ENCODE peak calls at places on chromosomes 4 and X, in six cellular contexts. One of them, this sample, is unnamed. For H3K9me3, the result is how much of the 10 kb centered on the place peaks cover.

GRCh38 chr4:24644983-24645764 is 60.8 kb upstream of the DHX15 start:
- DNase-seq in pancreas: no peak
- DNase-seq in AG04450: no peak
- DNase-seq in effector memory CD4-positive, alpha-beta T cell: no peak
- DNase-seq in right cardiac atrium: no peak
- DNase-seq in MG63: no peak
- DNase-seq in this sample: no peak

GRCh38 chr4:13529130-13529919 is 15.0 kb downstream of the NKX3-2 start:
- DNase-seq in effector memory CD4-positive, alpha-beta T cell: no peak
- DNase-seq in right cardiac atrium: no peak
- DNase-seq in pancreas: no peak
- DNase-seq in MG63: no peak
- DNase-seq in AG04450: no peak
- DNase-seq in this sample: no peak

GRCh38 chr4:105586638-105587328 is 34.4 kb downstream of the ARHGEF38 start:
- DNase-seq in right cardiac atrium: no peak
- DNase-seq in AG04450: no peak
- DNase-seq in MG63: no peak
- DNase-seq in pancreas: no peak
- DNase-seq in effector memory CD4-positive, alpha-beta T cell: no peak
- DNase-seq in this sample: no peak

GRCh38 chr4:153418114-153418513 is 48.0 kb upstream of the TMEM131L start:
- DNase-seq in pancreas: no peak
- DNase-seq in effector memory CD4-positive, alpha-beta T cell: no peak
- DNase-seq in AG04450: no peak
- DNase-seq in right cardiac atrium: no peak
- DNase-seq in MG63: no peak
- DNase-seq in this sample: no peak

GRCh38 chr4:7186516-7187296 is 5.6 kb upstream of the SORCS2 start:
- DNase-seq in MG63: no peak
- DNase-seq in effector memory CD4-positive, alpha-beta T cell: no peak
- DNase-seq in AG04450: no peak
- DNase-seq in pancreas: no peak
- DNase-seq in right cardiac atrium: no peak
- DNase-seq in this sample: no peak

GRCh38 chr4:152707632-152708031 is 27.8 kb upstream of the TMEM154 start:
- DNase-seq in right cardiac atrium: no peak
- DNase-seq in AG04450: no peak
- DNase-seq in effector memory CD4-positive, alpha-beta T cell: no peak
- DNase-seq in MG63: no peak
- DNase-seq in pancreas: no peak
- DNase-seq in this sample: no peak

GRCh38 chr4:96354036-96354712 is 514.3 kb downstream of the PDHA2 start:
- DNase-seq in right cardiac atrium: no peak
- DNase-seq in pancreas: no peak
- DNase-seq in AG04450: no peak
- DNase-seq in MG63: no peak
- DNase-seq in effector memory CD4-positive, alpha-beta T cell: no peak
- DNase-seq in this sample: no peak

GRCh38 chrX:72269671-72270251 is 7.3 kb downstream of the RPS4X start:
- DNase-seq in right cardiac atrium: peak
- DNase-seq in effector memory CD4-positive, alpha-beta T cell: peak
- DNase-seq in pancreas: no peak
- DNase-seq in MG63: peak
- DNase-seq in AG04450: no peak
- DNase-seq in this sample: no peak

GRCh38 chr4:22551550-22551949 is 35.7 kb upstream of the ADGRA3 start:
- DNase-seq in MG63: no peak
- DNase-seq in effector memory CD4-positive, alpha-beta T cell: no peak
- DNase-seq in pancreas: no peak
- DNase-seq in AG04450: no peak
- DNase-seq in right cardiac atrium: no peak
- DNase-seq in this sample: no peak

GRCh38 chr4:113476800-113477199 is 284.7 kb downstream of the CAMK2D start:
- DNase-seq in pancreas: no peak
- DNase-seq in effector memory CD4-positive, alpha-beta T cell: no peak
- DNase-seq in MG63: peak
- DNase-seq in AG04450: no peak
- DNase-seq in right cardiac atrium: no peak
- DNase-seq in this sample: no peak

GRCh38 chr4:149553959-149554520 is 261.6 kb downstream of the IQCM start:
- DNase-seq in MG63: no peak
- DNase-seq in pancreas: no peak
- DNase-seq in AG04450: no peak
- DNase-seq in effector memory CD4-positive, alpha-beta T cell: no peak
- DNase-seq in right cardiac atrium: no peak
- DNase-seq in this sample: no peak

GRCh38 chr4:26116057-26116456 is 202.0 kb downstream of the SMIM20 start:
- DNase-seq in AG04450: no peak
- DNase-seq in pancreas: no peak
- DNase-seq in MG63: no peak
- DNase-seq in effector memory CD4-positive, alpha-beta T cell: no peak
- DNase-seq in right cardiac atrium: no peak
- DNase-seq in this sample: no peak

GRCh38 chr4:19748470-19748869 is 503.2 kb upstream of the SLIT2 start:
- DNase-seq in right cardiac atrium: no peak
- DNase-seq in effector memory CD4-positive, alpha-beta T cell: no peak
- DNase-seq in pancreas: no peak
- DNase-seq in MG63: peak
- DNase-seq in AG04450: peak
- DNase-seq in this sample: no peak

GRCh38 chr4:71322425-71322824 is 16.4 kb upstream of the SLC4A4 start:
- DNase-seq in effector memory CD4-positive, alpha-beta T cell: no peak
- DNase-seq in right cardiac atrium: no peak
- DNase-seq in MG63: no peak
- DNase-seq in pancreas: no peak
- DNase-seq in AG04450: no peak
- DNase-seq in this sample: no peak

GRCh38 chr4:74444891-74445642 is at the start of gene AREG:
- DNase-seq in right cardiac atrium: peak
- DNase-seq in AG04450: no peak
- DNase-seq in effector memory CD4-positive, alpha-beta T cell: peak
- DNase-seq in MG63: peak
- DNase-seq in pancreas: peak
- DNase-seq in this sample: peak

GRCh38 chrX:72620550-72621145 is 48.0 kb upstream of the HDAC8 start:
- DNase-seq in MG63: peak
- DNase-seq in effector memory CD4-positive, alpha-beta T cell: no peak
- DNase-seq in AG04450: peak
- DNase-seq in pancreas: peak
- DNase-seq in right cardiac atrium: peak
- DNase-seq in this sample: no peak

GRCh38 chr4:14023036-14023435 is 395.5 kb upstream of the BOD1L1 start:
- DNase-seq in MG63: peak
- DNase-seq in right cardiac atrium: no peak
- DNase-seq in effector memory CD4-positive, alpha-beta T cell: no peak
- DNase-seq in pancreas: no peak
- DNase-seq in AG04450: no peak
- DNase-seq in this sample: no peak

GRCh38 chr4:186829740-186830449 is 106.2 kb upstream of the FAT1 start:
- DNase-seq in AG04450: no peak
- DNase-seq in right cardiac atrium: no peak
- DNase-seq in MG63: no peak
- DNase-seq in pancreas: no peak
- DNase-seq in effector memory CD4-positive, alpha-beta T cell: no peak
- DNase-seq in this sample: no peak

GRCh38 chrX:132837126-132837525 is 121.3 kb downstream of the HS6ST2 start:
- DNase-seq in AG04450: no peak
- DNase-seq in pancreas: peak
- DNase-seq in effector memory CD4-positive, alpha-beta T cell: no peak
- DNase-seq in right cardiac atrium: no peak
- DNase-seq in MG63: peak
- DNase-seq in this sample: no peak

DNA sequence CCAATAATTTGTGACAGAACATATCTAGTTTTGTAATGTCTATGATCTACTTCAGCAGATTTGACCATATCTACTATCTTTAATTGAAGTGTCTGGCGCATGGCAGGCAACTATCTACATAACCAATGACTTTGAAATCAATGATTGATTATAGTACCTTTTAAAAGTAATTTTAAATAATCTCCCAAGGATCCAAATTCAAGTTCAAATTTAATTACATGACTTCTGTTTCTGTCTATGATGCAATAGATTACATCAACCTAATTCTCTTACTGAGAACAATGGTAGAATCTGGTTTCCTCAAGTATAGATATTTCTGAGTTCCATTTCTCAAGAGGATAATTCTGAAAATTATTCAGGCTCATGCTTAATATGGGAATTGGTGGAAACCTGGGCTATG is 177.4 kb upstream of the IL15 start:
- DNase-seq in right cardiac atrium: no peak
- DNase-seq in AG04450: no peak
- DNase-seq in pancreas: no peak
- DNase-seq in effector memory CD4-positive, alpha-beta T cell: no peak
- DNase-seq in MG63: no peak
- DNase-seq in this sample: no peak
- H3K9me3 ChIP-seq in right cardiac atrium: under half
- H3K9me3 ChIP-seq in AG04450: under half
- H3K9me3 ChIP-seq in pancreas: under half
- H3K9me3 ChIP-seq in effector memory CD4-positive, alpha-beta T cell: under half
- H3K9me3 ChIP-seq in MG63: under half
- H3K9me3 ChIP-seq in this sample: under half

DNA sequence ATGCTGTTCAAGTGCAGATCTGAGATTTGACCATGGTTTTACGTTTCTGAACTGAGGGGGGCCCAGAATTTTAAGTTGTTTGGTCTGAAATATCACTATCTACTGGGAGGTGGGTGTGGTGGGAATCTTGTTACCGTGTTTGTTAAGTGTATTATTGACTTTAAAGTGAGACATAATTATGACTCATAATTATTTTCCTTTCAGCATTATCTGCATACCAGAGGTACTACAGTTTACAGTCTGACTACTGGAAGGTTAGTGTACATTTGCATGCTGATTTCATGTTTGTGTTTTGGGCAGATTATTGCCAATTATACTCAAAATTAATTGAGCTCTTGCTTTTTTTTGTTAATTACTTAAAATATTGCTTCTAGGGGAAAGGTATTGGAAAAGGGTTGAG is 101.5 kb downstream of the KDM6A start:
- DNase-seq in MG63: no peak
- DNase-seq in right cardiac atrium: no peak
- DNase-seq in effector memory CD4-positive, alpha-beta T cell: no peak
- DNase-seq in AG04450: no peak
- DNase-seq in pancreas: no peak
- DNase-seq in this sample: no peak
- H3K9me3 ChIP-seq in MG63: under half
- H3K9me3 ChIP-seq in right cardiac atrium: under half
- H3K9me3 ChIP-seq in effector memory CD4-positive, alpha-beta T cell: under half
- H3K9me3 ChIP-seq in AG04450: under half
- H3K9me3 ChIP-seq in pancreas: under half
- H3K9me3 ChIP-seq in this sample: under half

DNA sequence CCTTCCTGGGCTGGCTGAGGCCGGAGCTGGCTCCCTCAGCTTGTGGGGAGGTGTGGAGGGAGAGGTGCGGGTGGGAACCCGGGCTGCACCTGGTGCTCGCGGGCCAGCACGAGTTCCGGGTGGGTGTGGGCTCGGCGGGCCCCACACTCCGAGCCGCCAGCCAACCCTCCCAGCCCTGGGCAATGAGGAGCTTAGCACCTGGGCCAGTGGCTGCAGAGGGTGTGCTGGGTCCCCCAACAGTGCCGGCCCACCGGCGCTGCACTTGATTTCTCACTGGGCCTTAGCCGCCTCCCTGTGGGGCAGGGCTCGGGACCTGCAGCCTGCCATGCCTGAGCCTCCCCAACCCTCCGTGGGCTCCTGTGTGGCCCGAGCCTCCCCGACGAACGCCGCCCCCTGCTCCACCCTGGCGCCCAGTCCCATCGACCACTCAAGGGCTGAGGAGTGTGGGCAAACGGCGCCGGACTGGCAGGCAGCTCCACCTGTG is 182.7 kb upstream of the PAQR3 start:
- DNase-seq in pancreas: no peak
- DNase-seq in AG04450: no peak
- DNase-seq in MG63: no peak
- DNase-seq in effector memory CD4-positive, alpha-beta T cell: no peak
- DNase-seq in right cardiac atrium: peak
- DNase-seq in this sample: no peak
- H3K9me3 ChIP-seq in pancreas: under half
- H3K9me3 ChIP-seq in AG04450: under half
- H3K9me3 ChIP-seq in MG63: under half
- H3K9me3 ChIP-seq in effector memory CD4-positive, alpha-beta T cell: under half
- H3K9me3 ChIP-seq in right cardiac atrium: under half
- H3K9me3 ChIP-seq in this sample: under half

GRCh38 chrX:151177141-151178027 is 1.0 kb downstream of the GPR50 start:
- DNase-seq in MG63: peak
- DNase-seq in pancreas: no peak
- DNase-seq in effector memory CD4-positive, alpha-beta T cell: no peak
- DNase-seq in AG04450: no peak
- DNase-seq in right cardiac atrium: peak
- DNase-seq in this sample: no peak
- H3K9me3 ChIP-seq in MG63: under half
- H3K9me3 ChIP-seq in pancreas: under half
- H3K9me3 ChIP-seq in effector memory CD4-positive, alpha-beta T cell: under half
- H3K9me3 ChIP-seq in AG04450: under half
- H3K9me3 ChIP-seq in right cardiac atrium: under half
- H3K9me3 ChIP-seq in this sample: under half

DNA sequence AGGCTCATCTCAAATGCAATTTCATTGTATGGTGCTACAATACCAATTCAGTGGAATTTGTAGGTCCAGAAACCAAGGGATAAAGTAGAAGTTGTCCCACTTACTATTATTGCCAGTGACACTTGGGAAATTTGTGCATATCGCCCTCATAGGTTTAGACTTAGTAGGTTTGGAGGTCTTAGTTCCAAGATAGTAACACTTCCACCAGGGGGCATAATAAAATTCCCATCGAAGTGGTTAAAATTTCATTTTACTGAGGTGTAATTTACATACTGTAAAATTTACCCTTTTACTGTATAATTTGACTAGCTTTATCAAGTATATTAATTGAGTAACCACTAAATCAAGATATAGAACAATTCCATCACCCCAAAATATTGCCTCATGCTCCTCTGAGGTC is 174.6 kb downstream of the INPP4B start:
- DNase-seq in MG63: no peak
- DNase-seq in effector memory CD4-positive, alpha-beta T cell: no peak
- DNase-seq in pancreas: no peak
- DNase-seq in right cardiac atrium: no peak
- DNase-seq in AG04450: no peak
- DNase-seq in this sample: no peak
- H3K9me3 ChIP-seq in MG63: under half
- H3K9me3 ChIP-seq in effector memory CD4-positive, alpha-beta T cell: under half
- H3K9me3 ChIP-seq in pancreas: under half
- H3K9me3 ChIP-seq in right cardiac atrium: under half
- H3K9me3 ChIP-seq in AG04450: under half
- H3K9me3 ChIP-seq in this sample: under half

GRCh38 chrX:146831994-146832393 is 17.4 kb upstream of the CXorf51A start:
- DNase-seq in pancreas: no peak
- DNase-seq in effector memory CD4-positive, alpha-beta T cell: no peak
- DNase-seq in AG04450: no peak
- DNase-seq in MG63: no peak
- DNase-seq in right cardiac atrium: no peak
- DNase-seq in this sample: no peak
- H3K9me3 ChIP-seq in pancreas: under half
- H3K9me3 ChIP-seq in effector memory CD4-positive, alpha-beta T cell: under half
- H3K9me3 ChIP-seq in AG04450: under half
- H3K9me3 ChIP-seq in MG63: under half
- H3K9me3 ChIP-seq in right cardiac atrium: under half
- H3K9me3 ChIP-seq in this sample: under half

GRCh38 chrX:110015915-110016314 is 13.0 kb downstream of the TMEM164 start:
- DNase-seq in pancreas: no peak
- DNase-seq in AG04450: no peak
- DNase-seq in effector memory CD4-positive, alpha-beta T cell: no peak
- DNase-seq in MG63: no peak
- DNase-seq in right cardiac atrium: no peak
- DNase-seq in this sample: no peak
- H3K9me3 ChIP-seq in pancreas: under half
- H3K9me3 ChIP-seq in AG04450: under half
- H3K9me3 ChIP-seq in effector memory CD4-positive, alpha-beta T cell: under half
- H3K9me3 ChIP-seq in MG63: under half
- H3K9me3 ChIP-seq in right cardiac atrium: under half
- H3K9me3 ChIP-seq in this sample: under half